ENCODE peak calls at places on chromosomes 16 and 17, in nine cellular contexts. X is activated CD8-positive, alpha-beta T cell treated with anti-CD3 and anti-CD28 coated beads for 36 hours; W is HCT116; P is AG04450; V is H9; B is lung; T is CD4-positive, alpha-beta T cell; C is pancreas; Y is GM13976. U is an unnamed sample.

GRCh38 chr17:1376061-1376460 is 24.0 kb downstream of the YWHAE start:
- DNase-seq in X (peak), V (no peak), T (no peak), W (no peak), Y (no peak), P (no peak), B (no peak), C (no peak), U (no peak)

GRCh38 chr16:82695806-82696205 is 69.0 kb downstream of the CDH13 start:
- DNase-seq in B (no peak), V (no peak), X (no peak), W (no peak), T (no peak), Y (no peak), P (no peak), C (no peak), U (no peak)

GRCh38 chr17:38730526-38731379 is 612 bp downstream of the CISD3 start:
- DNase-seq in T (no peak), X (peak), C (peak), W (no peak), P (no peak), V (peak), Y (no peak), B (peak), U (no peak)

GRCh38 chr16:84819644-84820304 is at the start of gene CRISPLD2:
- DNase-seq in V (peak), X (peak), W (peak), P (peak), Y (peak), C (peak), B (peak), T (peak), U (peak)

GRCh38 chr16:88936008-88936912 is 40.7 kb downstream of the CBFA2T3 start:
- DNase-seq in B (no peak), Y (peak), W (no peak), T (no peak), X (peak), P (no peak), C (peak), V (peak), U (no peak)

GRCh38 chr16:50616386-50616785 is 64.7 kb downstream of the SNX20 start:
- DNase-seq in T (no peak), X (no peak), P (no peak), V (no peak), C (no peak), W (no peak), B (no peak), Y (no peak), U (no peak)

GRCh38 chr17:63497708-63498483 is 21.0 kb downstream of the ACE start:
- DNase-seq in P (no peak), W (peak), V (peak), T (no peak), X (peak), C (no peak), Y (no peak), B (no peak), U (no peak)

GRCh38 chr17:11284811-11285210 is 43.8 kb downstream of the SHISA6 start:
- DNase-seq in V (peak), P (no peak), W (no peak), Y (no peak), X (no peak), B (no peak), C (no peak), T (no peak), U (no peak)

GRCh38 chr17:3667366-3668278 is 756 bp downstream of the TAX1BP3 start:
- DNase-seq in C (peak), B (peak), X (peak), W (no peak), V (peak), T (no peak), Y (no peak), P (peak), U (peak)

GRCh38 chr17:2593846-2594656 is 597 bp downstream of the PAFAH1B1 start:
- DNase-seq in X (peak), C (peak), T (peak), W (peak), P (peak), V (peak), Y (peak), B (peak), U (peak)

GRCh38 chr17:77286641-77287431 is 146.1 kb downstream of the SEC14L1 start:
- DNase-seq in V (no peak), Y (no peak), C (peak), T (no peak), B (peak), P (no peak), W (peak), X (no peak), U (no peak)

GRCh38 chr16:23924138-23924537 is 88.4 kb downstream of the PRKCB start:
- DNase-seq in B (no peak), V (no peak), X (peak), W (no peak), C (no peak), T (no peak), P (no peak), Y (no peak), U (no peak)

GRCh38 chr17:60149691-60150582 is at the start of gene CA4:
- DNase-seq in Y (peak), V (peak), B (no peak), P (no peak), T (no peak), X (no peak), W (no peak), C (peak), U (no peak)

GRCh38 chr16:50263060-50263909 is 3.1 kb upstream of the ADCY7 start:
- DNase-seq in T (no peak), W (no peak), P (no peak), X (no peak), C (no peak), V (no peak), Y (no peak), B (no peak), U (no peak)

GRCh38 chr17:77492446-77493237 is 351.9 kb downstream of the SEC14L1 start:
- DNase-seq in W (no peak), C (no peak), Y (no peak), X (peak), V (no peak), P (no peak), T (no peak), B (no peak), U (no peak)

DNA sequence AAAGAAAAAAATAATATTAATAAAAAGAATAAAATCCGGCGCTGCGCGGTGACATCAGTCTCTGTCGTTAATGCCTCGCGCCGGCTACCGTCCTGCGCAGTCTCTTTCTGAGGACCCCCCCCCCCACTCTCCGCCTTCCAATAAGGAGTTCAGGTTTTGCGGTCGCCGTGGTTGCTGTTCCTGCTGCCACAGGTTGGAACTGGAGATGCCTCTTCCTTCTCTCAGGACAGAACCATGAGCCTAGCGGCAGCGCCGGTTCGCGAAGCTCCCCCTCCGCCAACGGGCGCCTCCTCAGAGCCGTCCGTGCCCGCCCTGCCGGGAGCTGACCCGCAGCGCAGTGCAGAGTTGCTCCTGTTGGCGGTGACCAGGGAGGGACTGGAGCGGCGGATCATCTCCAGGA is 2093.4 kb downstream of the TP53TG3F start:
- DNase-seq in X (no peak), V (no peak), Y (no peak), T (no peak), W (no peak), C (no peak), B (no peak), P (no peak), U (no peak)
- TF ChIP-seq CTCF in X (no peak), V (no peak), Y (no peak), T (no peak), W (no peak), C (no peak), B (no peak), P (no peak), U (no peak)

DNA sequence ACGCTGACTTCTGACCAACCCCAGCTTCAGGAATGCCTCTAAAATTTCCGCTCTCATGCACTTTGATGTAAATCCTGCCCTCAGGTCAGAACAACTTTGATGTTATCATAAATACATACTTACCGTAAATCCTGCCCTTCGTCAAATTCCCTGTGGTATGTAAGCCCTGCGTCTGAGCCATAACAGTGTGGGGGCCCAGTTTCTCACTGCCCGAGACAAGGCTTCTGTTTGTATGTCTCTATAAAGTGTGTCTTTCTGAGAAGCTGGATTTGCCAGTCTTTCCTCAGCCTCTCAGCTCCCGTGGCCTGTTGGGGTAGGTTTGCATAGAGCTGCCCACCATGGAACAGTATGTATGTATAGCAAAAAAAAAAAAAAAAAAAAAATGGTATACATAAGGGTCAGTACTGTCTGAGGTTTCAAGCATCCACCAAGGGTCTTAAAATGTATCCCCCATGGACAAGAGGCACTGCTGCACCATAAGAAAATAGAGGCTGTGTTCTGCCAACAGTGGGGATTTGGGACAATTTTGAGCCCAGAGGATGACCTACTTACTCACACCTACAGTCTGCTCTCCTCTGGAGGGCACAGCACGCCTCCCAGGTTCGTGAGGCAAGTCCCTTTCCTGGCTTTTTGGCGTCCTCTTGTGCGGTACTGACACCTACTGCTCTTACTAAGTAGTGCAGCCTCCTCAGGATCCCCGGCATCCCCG is 17.5 kb downstream of the PRMT7 start:
- DNase-seq in Y (peak), X (peak), T (peak), W (peak), V (peak), B (peak), C (peak), P (peak), U (peak)
- TF ChIP-seq CTCF in Y (peak), X (peak), T (peak), W (peak), V (peak), B (peak), C (peak), P (peak), U (peak)

DNA sequence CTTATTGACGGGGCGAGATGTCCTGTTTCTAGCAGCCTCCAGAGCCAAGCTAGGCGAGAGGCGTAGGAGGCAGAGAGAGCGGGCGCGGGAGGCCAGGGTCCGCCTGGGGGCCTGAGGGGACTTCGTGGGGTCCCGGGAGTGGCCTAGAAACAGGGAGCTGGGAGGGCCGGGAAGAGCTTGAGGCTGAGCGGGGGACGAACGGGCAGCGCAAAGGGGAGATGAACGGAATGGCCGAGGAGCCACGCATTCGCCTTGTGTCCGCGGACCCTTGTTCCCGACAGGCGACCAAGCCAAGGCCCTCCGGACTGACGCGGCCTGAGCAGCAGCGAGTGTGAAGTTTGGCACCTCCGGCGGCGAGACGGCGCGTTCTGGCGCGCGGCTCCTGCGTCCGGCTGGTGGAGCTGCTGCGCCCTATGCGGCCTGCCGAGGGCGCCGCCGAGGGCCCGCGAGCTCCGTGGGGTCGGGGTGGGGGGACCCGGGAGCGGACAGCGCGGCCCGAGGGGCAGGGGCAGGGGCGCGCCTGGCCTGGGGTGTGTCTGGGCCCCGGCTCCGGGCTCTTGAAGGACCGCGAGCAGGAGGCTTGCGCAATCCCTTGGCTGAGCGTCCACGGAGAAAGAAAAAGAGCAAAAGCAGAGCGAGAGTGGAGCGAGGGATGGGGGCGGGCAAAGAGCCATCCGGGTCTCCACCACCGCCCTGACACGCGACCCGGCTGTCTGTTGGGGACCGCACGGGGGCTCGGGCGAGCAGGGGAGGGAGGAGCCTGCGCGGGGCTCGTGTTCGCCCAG is 1.2 kb upstream of the CBX4 start:
- DNase-seq in V (peak), P (no peak), B (peak), W (no peak), C (peak), X (peak), T (no peak), Y (no peak), U (peak)
- TF ChIP-seq CTCF in V (peak), P (peak), B (no peak), W (peak), C (no peak), X (no peak), T (no peak), Y (no peak), U (peak)

DNA sequence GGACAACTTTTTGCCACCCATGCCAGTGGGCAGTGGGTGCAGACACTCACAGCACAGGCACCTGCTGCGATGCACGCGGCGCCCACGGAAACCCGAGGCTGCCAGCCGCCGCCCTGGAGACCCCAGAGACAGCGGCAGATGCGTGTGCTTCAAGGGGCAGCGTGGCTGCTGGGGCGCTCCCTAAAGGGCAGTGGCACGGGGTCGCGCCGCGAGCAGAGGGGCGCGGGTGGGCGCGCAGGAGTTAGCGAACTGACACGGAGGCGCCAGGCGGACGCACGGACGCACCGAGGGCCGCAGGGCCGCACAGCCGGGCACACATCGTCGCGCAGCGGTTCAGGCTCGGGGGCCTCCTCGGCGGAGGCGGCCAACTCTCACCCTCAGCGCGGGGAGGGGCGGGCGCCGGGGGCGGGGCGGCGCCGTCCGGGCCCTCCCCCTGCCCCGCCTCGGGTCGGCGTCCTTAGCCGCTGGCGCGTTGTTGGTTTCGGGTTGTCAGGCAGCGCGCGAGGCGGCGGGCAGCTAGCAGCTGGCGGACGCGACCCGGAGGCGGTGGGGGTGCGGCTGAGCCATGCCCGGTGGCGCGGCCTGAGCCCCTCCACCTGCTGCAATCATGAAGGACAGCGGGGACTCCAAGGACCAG is at the start of gene KIF19:
- DNase-seq in T (peak), C (no peak), P (no peak), X (peak), B (peak), V (peak), Y (peak), W (no peak), U (peak)
- TF ChIP-seq CTCF in T (no peak), C (no peak), P (no peak), X (no peak), B (no peak), V (no peak), Y (no peak), W (no peak), U (no peak)

GRCh38 chr17:17905036-17905320 is 67.2 kb downstream of the TOM1L2 start:
- DNase-seq in P (no peak), C (no peak), X (no peak), W (no peak), V (no peak), Y (no peak), B (no peak), T (no peak), U (no peak)

GRCh38 chr17:17902877-17903276 is 66.1 kb upstream of the SREBF1 start:
- DNase-seq in B (no peak), P (no peak), V (no peak), W (no peak), Y (no peak), X (no peak), T (no peak), C (no peak), U (no peak)

GRCh38 chr17:17902357-17902756 is 65.6 kb upstream of the SREBF1 start:
- DNase-seq in X (no peak), W (no peak), C (no peak), T (no peak), Y (no peak), V (no peak), B (no peak), P (no peak), U (no peak)

GRCh38 chr17:17906418-17907215 is 65.6 kb downstream of the TOM1L2 start:
- DNase-seq in X (no peak), W (no peak), V (no peak), P (no peak), T (no peak), Y (no peak), C (no peak), B (no peak), U (no peak)

GRCh38 chr17:17904171-17905035 is 67.6 kb upstream of the SREBF1 start:
- DNase-seq in P (no peak), X (no peak), V (no peak), T (no peak), W (no peak), Y (no peak), B (no peak), C (no peak), U (no peak)
- TF ChIP-seq CTCF in P (no peak), X (no peak), V (no peak), T (no peak), W (no peak), Y (no peak), B (no peak), C (no peak), U (no peak)

GRCh38 chr17:7589204-7589868 is 558 bp downstream of the SOX15 start:
- DNase-seq in B (peak), C (peak), T (peak), W (no peak), Y (peak), X (peak), V (peak), P (no peak), U (peak)
- TF ChIP-seq CTCF in B (peak), C (peak), T (peak), W (no peak), Y (peak), X (peak), V (peak), P (peak), U (peak)

DNA sequence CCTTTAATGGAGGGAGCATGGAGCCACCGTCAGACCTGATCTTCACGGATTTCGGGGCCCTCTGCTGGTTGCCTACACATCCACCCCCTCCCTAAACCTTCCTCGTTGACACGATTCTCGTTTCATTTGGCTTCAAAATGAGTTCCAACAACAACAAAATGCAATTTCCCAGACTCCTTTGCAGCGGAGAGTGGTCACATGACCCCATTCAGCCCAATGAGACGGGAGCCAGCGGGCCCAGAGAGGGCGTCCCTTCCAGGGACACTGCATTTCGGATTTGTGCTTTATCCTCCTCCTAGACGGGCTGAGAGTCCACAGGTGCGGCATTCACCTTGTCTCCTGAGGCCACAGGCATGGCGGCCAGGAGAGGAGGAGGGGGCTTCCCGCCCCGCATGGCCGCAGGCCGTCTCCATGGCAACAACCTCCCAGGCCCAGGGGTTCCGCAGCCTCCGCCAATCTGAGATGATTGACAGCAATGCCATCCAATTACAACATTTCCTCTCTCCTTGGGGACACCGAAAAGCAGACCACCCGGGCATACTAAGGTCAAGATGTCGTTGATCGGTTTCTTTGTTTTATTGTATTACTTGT is 259.8 kb downstream of the C16orf95 start:
- DNase-seq in T (no peak), B (no peak), V (peak), W (peak), P (no peak), C (no peak), X (no peak), Y (no peak), U (no peak)
- TF ChIP-seq CTCF in T (no peak), B (no peak), V (peak), W (peak), P (peak), C (no peak), X (no peak), Y (no peak), U (no peak)

GRCh38 chr17:76107507-76107906 is 3.9 kb upstream of the EXOC7 start:
- DNase-seq in X (no peak), Y (no peak), T (no peak), B (no peak), W (peak), C (no peak), P (no peak), V (no peak), U (no peak)
- TF ChIP-seq CTCF in X (peak), Y (no peak), T (peak), B (no peak), W (peak), C (no peak), P (no peak), V (peak), U (peak)

U was measured in neural crest cell.